ENCODE peak calls at places on chromosomes 13 and 19, in four cellular contexts. One of them, this sample, is unnamed.

GRCh38 chr13:64850017-64850416 is 2380.1 kb downstream of the PCDH9 start:
- DNase-seq in prostate gland: no peak
- DNase-seq in adrenal gland: no peak
- DNase-seq in stomach: no peak
- DNase-seq in this sample: no peak

GRCh38 chr19:16814526-16815100 is 14.6 kb upstream of the SIN3B start:
- DNase-seq in prostate gland: no peak
- DNase-seq in adrenal gland: no peak
- DNase-seq in stomach: no peak
- DNase-seq in this sample: no peak

GRCh38 chr19:4988770-4989251 is 19.9 kb downstream of the KDM4B start:
- DNase-seq in prostate gland: no peak
- DNase-seq in adrenal gland: peak; percentile 88
- DNase-seq in stomach: no peak
- DNase-seq in this sample: peak; percentile 84

GRCh38 chr13:51913421-51914136 is 51.8 kb downstream of the CCDC70 start:
- DNase-seq in prostate gland: no peak
- DNase-seq in adrenal gland: no peak
- DNase-seq in stomach: no peak
- DNase-seq in this sample: no peak

GRCh38 chr13:93248627-93249047 is 22.0 kb downstream of the GPC6 start:
- DNase-seq in prostate gland: peak; percentile 16
- DNase-seq in adrenal gland: no peak
- DNase-seq in stomach: peak; percentile 31
- DNase-seq in this sample: no peak

GRCh38 chr13:101939370-101939769 is 462.5 kb downstream of the FGF14 start:
- DNase-seq in prostate gland: no peak
- DNase-seq in adrenal gland: no peak
- DNase-seq in stomach: no peak
- DNase-seq in this sample: no peak

GRCh38 chr19:29171525-29171924 is 41.4 kb downstream of the UQCRFS1 start:
- DNase-seq in prostate gland: no peak
- DNase-seq in adrenal gland: no peak
- DNase-seq in stomach: no peak
- DNase-seq in this sample: no peak

GRCh38 chr19:47210689-47211316 is 20.2 kb downstream of the BBC3 start:
- DNase-seq in prostate gland: peak; percentile 78
- DNase-seq in adrenal gland: peak; percentile 89
- DNase-seq in stomach: peak; percentile 87
- DNase-seq in this sample: peak; percentile 90

GRCh38 chr19:11736696-11737095 is 2.0 kb downstream of the ZNF823 start:
- DNase-seq in prostate gland: no peak
- DNase-seq in adrenal gland: peak; percentile 34
- DNase-seq in stomach: no peak
- DNase-seq in this sample: peak; percentile 19

GRCh38 chr13:46894534-46894906 is 2.3 kb downstream of the HTR2A start:
- DNase-seq in prostate gland: no peak
- DNase-seq in adrenal gland: no peak
- DNase-seq in stomach: no peak
- DNase-seq in this sample: no peak

GRCh38 chr13:68099616-68100015 is 869.5 kb upstream of the PCDH9 start:
- DNase-seq in prostate gland: no peak
- DNase-seq in adrenal gland: no peak
- DNase-seq in stomach: no peak
- DNase-seq in this sample: no peak

GRCh38 chr13:112711528-112712265 is 21.9 kb downstream of the ATP11A start:
- DNase-seq in prostate gland: no peak
- DNase-seq in adrenal gland: peak; percentile 94
- DNase-seq in stomach: peak; percentile 74
- DNase-seq in this sample: peak; percentile 93

GRCh38 chr19:49533551-49534488 is 6.0 kb downstream of the RCN3 start:
- DNase-seq in prostate gland: peak; percentile 55
- DNase-seq in adrenal gland: peak; percentile 62
- DNase-seq in stomach: peak; percentile 82
- DNase-seq in this sample: peak; percentile 79

GRCh38 chr19:35468637-35469036 is 20.6 kb downstream of the FFAR2 start:
- DNase-seq in prostate gland: peak; percentile 51
- DNase-seq in adrenal gland: peak; percentile 75
- DNase-seq in stomach: peak; percentile 70
- DNase-seq in this sample: no peak

GRCh38 chr19:49468746-49469447 is 5.1 kb upstream of the FLT3LG start:
- DNase-seq in prostate gland: peak; percentile 87
- DNase-seq in adrenal gland: no peak
- DNase-seq in stomach: peak; percentile 56
- DNase-seq in this sample: peak; percentile 84

GRCh38 chr13:107370036-107370785 is 802.3 kb upstream of the ARGLU1 start:
- DNase-seq in prostate gland: no peak
- DNase-seq in adrenal gland: no peak
- DNase-seq in stomach: no peak
- DNase-seq in this sample: no peak

GRCh38 chr13:46495066-46495465 is 57.9 kb upstream of the LRCH1 start:
- DNase-seq in prostate gland: no peak
- DNase-seq in adrenal gland: no peak
- DNase-seq in stomach: no peak
- DNase-seq in this sample: no peak

GRCh38 chr19:14676762-14677161 is 2.1 kb upstream of the ADGRE3 start:
- DNase-seq in prostate gland: no peak
- DNase-seq in adrenal gland: no peak
- DNase-seq in stomach: no peak
- DNase-seq in this sample: no peak

GRCh38 chr19:3192684-3193083 is 7.0 kb downstream of the NCLN start:
- DNase-seq in prostate gland: no peak
- DNase-seq in adrenal gland: no peak
- DNase-seq in stomach: no peak
- DNase-seq in this sample: no peak

GRCh38 chr19:33282036-33282686 is 20.2 kb downstream of the CEBPA start:
- DNase-seq in prostate gland: no peak
- DNase-seq in adrenal gland: no peak
- DNase-seq in stomach: no peak
- DNase-seq in this sample: no peak

GRCh38 chr19:57096640-57097361 is 23.0 kb upstream of the USP29 start:
- DNase-seq in prostate gland: no peak
- DNase-seq in adrenal gland: no peak
- DNase-seq in stomach: no peak
- DNase-seq in this sample: no peak

GRCh38 chr19:41009700-41010235 is 18.7 kb downstream of the CYP2B6 start:
- DNase-seq in prostate gland: no peak
- DNase-seq in adrenal gland: no peak
- DNase-seq in stomach: no peak
- DNase-seq in this sample: no peak

GRCh38 chr13:23445794-23446193 is 12.3 kb upstream of the SACS start:
- DNase-seq in prostate gland: no peak
- DNase-seq in adrenal gland: no peak
- DNase-seq in stomach: no peak
- DNase-seq in this sample: no peak

GRCh38 chr19:3710265-3710812 is 2.2 kb downstream of the TJP3 start:
- DNase-seq in prostate gland: peak; percentile 88
- DNase-seq in adrenal gland: peak; percentile 65
- DNase-seq in stomach: peak; percentile 99
- DNase-seq in this sample: peak; percentile 40

GRCh38 chr19:41392775-41393174 is 4.4 kb downstream of the EXOSC5 start:
- DNase-seq in prostate gland: no peak
- DNase-seq in adrenal gland: peak; percentile 39
- DNase-seq in stomach: no peak
- DNase-seq in this sample: no peak

GRCh38 chr13:107835339-107836018 is 379.9 kb downstream of the LIG4 start:
- DNase-seq in prostate gland: no peak
- DNase-seq in adrenal gland: no peak
- DNase-seq in stomach: no peak
- DNase-seq in this sample: no peak

GRCh38 chr19:29988351-29988750 is 46.3 kb downstream of the URI1 start:
- DNase-seq in prostate gland: no peak
- DNase-seq in adrenal gland: no peak
- DNase-seq in stomach: no peak
- DNase-seq in this sample: no peak

GRCh38 chr19:13382633-13382938 is 123.7 kb downstream of the CACNA1A start:
- DNase-seq in prostate gland: no peak
- DNase-seq in adrenal gland: no peak
- DNase-seq in stomach: no peak
- DNase-seq in this sample: no peak

GRCh38 chr19:31528261-31528660 is 179.0 kb upstream of the TSHZ3 start:
- DNase-seq in prostate gland: no peak
- DNase-seq in adrenal gland: no peak
- DNase-seq in stomach: no peak
- DNase-seq in this sample: no peak

GRCh38 chr19:10105241-10106099 is 692 bp upstream of the PPAN start:
- DNase-seq in prostate gland: no peak
- DNase-seq in adrenal gland: no peak
- DNase-seq in stomach: no peak
- DNase-seq in this sample: no peak

GRCh38 chr13:72194531-72194930 is 327.5 kb upstream of the DACH1 start:
- DNase-seq in prostate gland: peak; percentile 65
- DNase-seq in adrenal gland: no peak
- DNase-seq in stomach: no peak
- DNase-seq in this sample: no peak

GRCh38 chr19:15358918-15359317 is 20.7 kb downstream of the AKAP8 start:
- DNase-seq in prostate gland: no peak
- DNase-seq in adrenal gland: no peak
- DNase-seq in stomach: no peak
- DNase-seq in this sample: no peak

GRCh38 chr19:44800461-44800860 is 8.4 kb upstream of the BCAM start:
- DNase-seq in prostate gland: peak; percentile 85
- DNase-seq in adrenal gland: peak; percentile 88
- DNase-seq in stomach: peak; percentile 87
- DNase-seq in this sample: peak; percentile 86

GRCh38 chr13:77219401-77219800 is 107.5 kb downstream of the MYCBP2 start:
- DNase-seq in prostate gland: no peak
- DNase-seq in adrenal gland: no peak
- DNase-seq in stomach: no peak
- DNase-seq in this sample: no peak

GRCh38 chr13:26742691-26743358 is 17.8 kb downstream of the GPR12 start:
- DNase-seq in prostate gland: no peak
- DNase-seq in adrenal gland: no peak
- DNase-seq in stomach: no peak
- DNase-seq in this sample: no peak

GRCh38 chr13:41017744-41018582 is 1.2 kb downstream of the ELF1 start:
- DNase-seq in prostate gland: no peak
- DNase-seq in adrenal gland: no peak
- DNase-seq in stomach: no peak
- DNase-seq in this sample: no peak
- H3K4me3 ChIP-seq in prostate gland: peak overlapping the region; percentile 5
- H3K4me3 ChIP-seq in adrenal gland: no peak overlapping the region
- H3K4me3 ChIP-seq in stomach: peak overlapping the region; percentile 36
- H3K4me3 ChIP-seq in this sample: no peak overlapping the region

DNA sequence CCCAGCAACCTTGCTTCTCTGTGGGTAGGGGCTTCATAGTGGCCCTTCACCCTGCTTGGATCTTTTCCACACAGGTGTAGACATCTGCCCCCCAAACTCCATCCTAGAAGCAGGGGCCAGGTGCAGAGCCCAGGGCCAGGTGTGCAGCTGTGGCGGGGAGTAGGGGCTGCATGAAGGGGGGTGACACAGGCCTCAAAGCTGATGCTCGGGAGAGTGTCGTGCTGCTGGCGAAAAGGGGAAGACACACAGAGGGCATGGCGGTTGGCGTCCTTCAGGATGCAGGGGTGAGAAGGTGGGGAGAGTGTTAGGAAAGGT is 31.0 kb upstream of the ISYNA1 start:
- DNase-seq in prostate gland: no peak
- DNase-seq in adrenal gland: no peak
- DNase-seq in stomach: no peak
- DNase-seq in this sample: no peak
- H3K4me1 ChIP-seq in prostate gland: peaks cover 11% of the 10 kb centered on the region
- H3K4me1 ChIP-seq in adrenal gland: peaks cover 54% of the 10 kb centered on the region
- H3K4me1 ChIP-seq in stomach: peaks cover 70% of the 10 kb centered on the region
- H3K4me1 ChIP-seq in this sample: peaks cover 10% of the 10 kb centered on the region

GRCh38 chr19:532578-533484 is 1.3 kb downstream of the CDC34 start:
- DNase-seq in prostate gland: peak; percentile 54
- DNase-seq in adrenal gland: peak; percentile 88
- DNase-seq in stomach: peak; percentile 85
- DNase-seq in this sample: peak; percentile 76
- TF ChIP-seq POLR2A in prostate gland: no peak
- TF ChIP-seq POLR2A in adrenal gland: no peak
- TF ChIP-seq POLR2A in stomach: no peak
- TF ChIP-seq POLR2A in this sample: no peak

DNA sequence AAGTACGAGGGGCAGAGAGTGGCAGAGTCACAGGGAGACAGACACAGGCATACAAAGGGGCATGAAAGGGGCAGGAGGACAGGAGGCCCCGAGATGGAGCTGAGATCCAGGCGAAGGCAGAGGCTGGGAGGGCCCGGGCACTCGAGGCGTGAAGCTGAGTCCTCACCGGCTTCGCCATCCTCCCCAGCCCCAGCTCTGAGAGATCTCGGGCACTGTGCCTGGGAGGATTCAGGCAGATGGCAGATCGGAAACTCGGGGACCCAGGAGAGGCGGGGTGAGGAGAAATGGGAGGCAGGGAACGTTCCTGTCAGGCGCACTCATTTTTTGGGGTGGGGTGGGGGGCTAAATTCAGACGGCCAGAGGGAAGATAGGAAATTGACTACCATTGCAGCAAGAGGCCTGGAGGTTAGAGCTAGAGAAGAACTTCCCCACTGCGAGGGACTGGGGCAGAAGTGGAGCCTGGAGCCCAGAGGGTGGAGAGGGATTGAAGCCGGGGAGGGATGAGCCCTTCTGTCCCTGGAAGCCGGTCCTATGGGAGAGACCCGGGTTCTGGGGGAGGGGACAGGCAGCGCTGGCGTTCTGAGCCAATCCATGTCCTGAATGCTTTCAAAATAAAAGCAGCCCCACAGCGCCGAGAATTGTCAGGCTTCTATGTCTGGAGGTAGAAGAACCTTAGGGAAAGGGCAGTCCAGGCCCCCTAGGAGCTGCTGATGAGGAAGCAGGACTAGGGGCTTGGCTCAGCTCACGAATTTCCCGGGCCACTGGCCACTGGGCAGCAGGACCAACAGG is 12.6 kb downstream of the LRRC4B start:
- DNase-seq in prostate gland: no peak
- DNase-seq in adrenal gland: no peak
- DNase-seq in stomach: no peak
- DNase-seq in this sample: no peak
- H3K4me3 ChIP-seq in prostate gland: peak overlapping the region; percentile 14
- H3K4me3 ChIP-seq in adrenal gland: no peak overlapping the region
- H3K4me3 ChIP-seq in stomach: peak overlapping the region; percentile 38
- H3K4me3 ChIP-seq in this sample: peak overlapping the region; percentile 35